ENCODE peak calls at places on chromosomes 3 and 15, in six cellular contexts. V is SK-N-SH; Q is neural progenitor cell; D is IMR-90; S is Peyer's patch; Y is CD8-positive, alpha-beta memory T cell. T is an unnamed sample. For H3K27me3 and H3K4me1, the result is how much of the 10 kb centered on the place peaks cover.

GRCh38 chr3:9730747-9731205 is 759 bp upstream of the BRPF1 start:
- DNase-seq in Q (no peak), V (no peak), Y (no peak), D (no peak), S (no peak), T (no peak)

GRCh38 chr3:134231131-134231530 is 19.5 kb downstream of the RYK start:
- DNase-seq in S (no peak), Q (no peak), V (no peak), D (no peak), Y (no peak), T (no peak)

GRCh38 chr15:75736256-75736655 is 23.6 kb upstream of the CSPG4 start:
- DNase-seq in S (no peak), Y (no peak), Q (no peak), V (no peak), D (no peak), T (no peak)

GRCh38 chr15:79329186-79329611 is 18.3 kb downstream of the TMED3 start:
- DNase-seq in D (peak), Y (no peak), V (no peak), Q (no peak), S (no peak), T (no peak)

GRCh38 chr3:12894629-12895028 is 53.3 kb upstream of the RPL32 start:
- DNase-seq in Q (no peak), V (no peak), S (no peak), Y (no peak), D (peak), T (no peak)

GRCh38 chr3:51390600-51391074 is 448 bp upstream of the RBM15B start:
- DNase-seq in V (no peak), Q (no peak), S (no peak), Y (no peak), D (no peak), T (no peak)

GRCh38 chr3:8610961-8611360 is 33.6 kb downstream of the SSUH2 start:
- DNase-seq in V (peak), D (no peak), Q (no peak), Y (no peak), S (no peak), T (no peak)

GRCh38 chr15:71093089-71094024 is 21.9 kb upstream of the THSD4 start:
- DNase-seq in D (peak), Y (no peak), S (peak), V (no peak), Q (no peak), T (no peak)

GRCh38 chr3:111156506-111156905 is 84.9 kb downstream of the NECTIN3 start:
- DNase-seq in V (no peak), D (no peak), Y (no peak), Q (no peak), S (no peak), T (no peak)

GRCh38 chr3:71254251-71254650 is 329.3 kb downstream of the FOXP1 start:
- DNase-seq in D (peak), V (no peak), Y (no peak), Q (no peak), S (no peak), T (no peak)

GRCh38 chr3:21551019-21551418 is 200.0 kb downstream of the ZNF385D start:
- DNase-seq in D (no peak), Y (no peak), S (no peak), V (peak), Q (no peak), T (no peak)

GRCh38 chr15:37375529-37375928 is 275.2 kb upstream of the MEIS2 start:
- DNase-seq in D (no peak), S (no peak), V (no peak), Q (peak), Y (no peak), T (no peak)

GRCh38 chr3:46713898-46714552 is 3.6 kb downstream of the PRSS50 start:
- DNase-seq in S (peak), Q (no peak), Y (no peak), D (no peak), V (no peak), T (no peak)

GRCh38 chr3:33392703-33393125 is 47.5 kb downstream of the UBP1 start:
- DNase-seq in S (no peak), D (peak), Y (no peak), V (no peak), Q (no peak), T (no peak)

GRCh38 chr3:46186856-46187700 is 21.0 kb downstream of the CCR1 start:
- DNase-seq in S (no peak), V (no peak), D (no peak), Q (no peak), Y (no peak), T (no peak)

GRCh38 chr3:151974067-151974466 is 100.6 kb downstream of the SUCNR1 start:
- DNase-seq in S (no peak), Y (no peak), Q (peak), V (no peak), D (peak), T (peak)

GRCh38 chr3:78880588-78881461 is 887.0 kb downstream of the ROBO1 start:
- DNase-seq in V (no peak), Y (no peak), S (no peak), D (no peak), Q (no peak), T (peak)

GRCh38 chr3:117688583-117688982 is 979.0 kb downstream of the TUSC7 start:
- DNase-seq in Q (no peak), Y (no peak), D (no peak), V (no peak), S (no peak), T (no peak)

GRCh38 chr15:60423540-60423939 is 25.8 kb upstream of the ANXA2 start:
- DNase-seq in V (no peak), S (no peak), Q (peak), Y (no peak), D (peak), T (peak)

GRCh38 chr15:70036585-70037343 is 61.0 kb downstream of the TLE3 start:
- DNase-seq in V (no peak), Y (no peak), D (no peak), Q (no peak), S (peak), T (no peak)

GRCh38 chr3:99808163-99808794 is 9.4 kb upstream of the CMSS1 start:
- DNase-seq in Q (peak), S (no peak), V (peak), D (peak), Y (peak), T (peak)

GRCh38 chr15:66089049-66089448 is 164.5 kb downstream of the MEGF11 start:
- DNase-seq in Y (no peak), S (no peak), D (no peak), Q (no peak), V (peak), T (no peak)
- H3K27me3 ChIP-seq in Y (under half), S (under half), D (under half), Q (under half), V (under half), T (under half)

DNA sequence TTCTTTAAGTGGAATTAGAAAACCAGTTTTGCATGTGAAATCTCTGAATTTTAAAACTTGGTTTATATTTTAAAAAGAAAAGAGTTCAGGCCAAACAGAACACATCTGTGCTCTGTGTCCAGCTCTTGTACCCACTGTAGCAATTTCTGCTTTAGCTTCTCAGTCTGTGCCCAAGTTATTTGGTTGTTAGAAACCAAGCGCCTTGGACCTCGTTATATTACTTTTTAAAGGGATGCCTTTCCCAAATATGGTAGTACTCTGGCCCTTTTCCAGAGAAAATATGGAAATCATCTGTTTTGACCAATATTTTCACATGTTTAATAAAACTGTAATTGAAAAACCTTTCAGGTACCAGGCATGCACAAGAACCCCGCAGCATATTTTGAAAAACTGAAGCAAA is 27.3 kb downstream of the TGFBR2 start:
- DNase-seq in S (no peak), Q (no peak), V (no peak), Y (no peak), D (no peak), T (no peak)
- H3K4me1 ChIP-seq in S (half or more), Q (under half), V (under half), Y (half or more), D (under half), T (under half)

GRCh38 chr15:92159481-92159880 is 234.2 kb upstream of the ST8SIA2 start:
- DNase-seq in Q (no peak), V (no peak), D (no peak), S (no peak), Y (no peak), T (no peak)
- H3K27me3 ChIP-seq in Q (under half), V (under half), D (under half), S (under half), Y (under half), T (under half)

GRCh38 chr15:67925182-67925581 is 85.3 kb upstream of the RNU6-1 start:
- DNase-seq in Y (no peak), D (no peak), V (no peak), S (no peak), Q (no peak), T (no peak)
- H3K4me1 ChIP-seq in Y (under half), D (under half), V (under half), S (under half), Q (under half), T (under half)

GRCh38 chr15:89745768-89746167 is 5.3 kb downstream of the MESP1 start:
- DNase-seq in V (no peak), Y (no peak), Q (no peak), D (no peak), S (no peak), T (no peak)

GRCh38 chr15:89746386-89746974 is 4.6 kb downstream of the MESP1 start:
- DNase-seq in S (no peak), Q (no peak), D (no peak), V (no peak), Y (no peak), T (no peak)

GRCh38 chr15:89743011-89743410 is 8.0 kb downstream of the MESP1 start:
- DNase-seq in S (no peak), D (no peak), V (no peak), Q (no peak), Y (no peak), T (no peak)

GRCh38 chr15:89743594-89743993 is 7.5 kb downstream of the MESP1 start:
- DNase-seq in D (no peak), Q (no peak), V (no peak), Y (no peak), S (no peak), T (no peak)

DNA sequence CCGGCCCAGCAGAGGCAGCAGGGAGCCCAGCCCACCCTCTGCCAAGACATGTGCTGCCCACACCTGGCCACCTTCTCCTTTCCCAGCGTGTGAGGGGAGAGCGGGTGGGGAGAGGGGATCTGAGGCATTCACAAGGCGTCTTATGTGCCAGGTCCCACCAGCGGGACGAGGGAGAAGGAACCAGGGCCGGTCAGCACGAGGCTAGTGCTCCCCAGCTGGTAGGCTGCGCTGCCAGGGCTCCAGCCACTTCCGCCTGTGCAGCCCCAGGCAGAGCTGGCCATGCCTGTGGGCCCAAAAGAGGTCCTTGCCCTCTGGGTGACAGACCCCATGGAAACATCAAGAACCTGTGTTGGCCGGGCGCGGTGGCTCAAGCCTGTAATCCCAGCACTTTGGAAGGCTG is 5.9 kb downstream of the MESP1 start:
- DNase-seq in V (no peak), Q (no peak), S (no peak), Y (no peak), D (no peak), T (no peak)
- H3K27me3 ChIP-seq in V (under half), Q (half or more), S (under half), Y (under half), D (under half), T (under half)

GRCh38 chr15:85584791-85585360 is 204.5 kb downstream of the AKAP13 start:
- DNase-seq in D (no peak), S (no peak), Q (no peak), Y (no peak), V (no peak), T (no peak)
- H3K4me1 ChIP-seq in D (under half), S (under half), Q (under half), Y (half or more), V (under half), T (under half)

GRCh38 chr3:195762611-195763247 is 42.0 kb downstream of the MUC20 start:
- DNase-seq in D (no peak), Y (no peak), Q (no peak), S (no peak), V (peak), T (no peak)
- H3K27me3 ChIP-seq in D (half or more), Y (under half), Q (under half), S (under half), V (under half), T (under half)

DNA sequence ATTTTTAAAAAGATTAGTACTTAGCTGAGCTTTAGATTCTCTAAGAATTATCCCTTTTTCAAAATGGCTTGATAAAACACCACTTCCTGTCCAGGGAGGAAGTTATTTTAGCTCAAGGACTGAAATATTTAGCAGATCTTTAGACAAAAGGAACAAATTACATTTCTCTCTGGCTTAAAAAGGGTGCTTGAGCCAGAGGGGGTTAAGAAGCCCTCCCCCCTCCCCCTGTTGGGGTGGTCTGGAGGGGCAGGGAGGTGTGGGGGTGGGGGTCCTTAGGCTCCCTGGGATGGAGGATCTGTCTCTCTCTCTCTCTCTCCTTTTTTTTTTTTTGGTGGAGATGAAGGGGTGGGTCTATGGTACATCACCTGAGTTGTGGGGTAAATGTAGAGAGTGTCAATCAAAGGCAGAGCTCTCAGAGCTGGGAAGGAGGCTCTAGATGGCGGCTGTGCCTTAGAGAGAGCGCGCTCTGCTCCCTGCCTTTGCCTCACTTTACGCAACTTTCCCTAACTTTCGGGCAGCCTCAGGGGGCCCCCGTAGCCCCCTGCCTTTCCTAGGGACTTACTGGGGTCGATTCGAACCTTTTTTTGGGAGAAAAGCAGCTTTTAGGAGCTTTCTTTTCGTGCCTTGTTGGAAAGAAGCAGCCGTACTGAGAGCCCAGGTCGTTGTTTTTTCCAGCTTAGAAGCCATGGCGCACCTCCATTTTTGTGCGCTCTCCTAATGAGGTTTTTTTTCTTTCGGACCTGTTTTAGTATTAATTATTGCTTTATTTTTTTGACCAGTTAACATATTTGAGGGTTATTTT is at the start of gene CHD2:
- DNase-seq in S (peak), Q (peak), V (peak), D (peak), Y (peak), T (peak)
- H3K4me1 ChIP-seq in S (under half), Q (under half), V (under half), D (under half), Y (half or more), T (under half)

GRCh38 chr15:98583758-98584157 is 64.6 kb upstream of the IGF1R start:
- DNase-seq in S (no peak), D (no peak), Y (no peak), Q (no peak), V (no peak), T (no peak)

GRCh38 chr15:98582900-98583554 is 65.3 kb upstream of the IGF1R start:
- DNase-seq in V (no peak), S (no peak), Q (no peak), D (no peak), Y (no peak), T (no peak)

GRCh38 chr15:98580577-98580976 is 67.8 kb upstream of the IGF1R start:
- DNase-seq in S (no peak), Q (peak), V (no peak), Y (no peak), D (no peak), T (no peak)

GRCh38 chr15:98586066-98586465 is 62.3 kb upstream of the IGF1R start:
- DNase-seq in Q (no peak), D (no peak), S (no peak), V (no peak), Y (peak), T (no peak)

DNA sequence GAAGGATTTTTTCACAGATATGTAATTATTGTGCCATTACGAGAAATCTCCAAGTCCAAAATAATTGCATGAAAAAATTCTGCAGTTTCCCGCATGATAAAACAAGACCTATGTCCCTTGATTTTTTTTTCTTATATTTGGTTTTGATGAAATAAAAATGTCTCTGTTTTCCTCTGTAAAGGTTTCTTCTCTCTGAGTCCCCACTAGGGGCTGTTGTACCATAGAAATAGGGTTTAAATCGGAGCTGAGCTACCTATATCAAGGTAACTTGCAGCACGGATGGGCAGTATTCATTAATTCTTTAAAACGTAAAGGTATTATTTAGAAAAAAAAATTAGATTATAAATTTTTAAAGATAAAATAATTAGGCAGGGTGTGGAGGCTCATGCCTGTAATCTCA is 66.6 kb upstream of the IGF1R start:
- DNase-seq in D (no peak), Q (no peak), S (no peak), Y (peak), V (no peak), T (no peak)
- H3K27me3 ChIP-seq in D (under half), Q (under half), S (under half), Y (under half), V (under half), T (half or more)

GRCh38 chr15:92614791-92615785 is 40.5 kb downstream of the FAM174B start:
- DNase-seq in Y (no peak), Q (no peak), D (no peak), S (peak), V (no peak), T (no peak)

GRCh38 chr15:92611995-92612745 is 43.4 kb downstream of the FAM174B start:
- DNase-seq in Q (no peak), D (no peak), S (peak), Y (no peak), V (peak), T (no peak)

GRCh38 chr15:92612891-92613290 is 42.7 kb downstream of the FAM174B start:
- DNase-seq in V (no peak), Q (no peak), D (no peak), Y (no peak), S (peak), T (no peak)

GRCh38 chr15:92613841-92614240 is 41.7 kb downstream of the FAM174B start:
- DNase-seq in Q (no peak), S (no peak), D (no peak), V (no peak), Y (no peak), T (no peak)

GRCh38 chr15:92614301-92614700 is 41.3 kb downstream of the FAM174B start:
- DNase-seq in Q (no peak), Y (no peak), S (no peak), D (no peak), V (no peak), T (no peak)
- H3K4me1 ChIP-seq in Q (under half), Y (under half), S (under half), D (under half), V (under half), T (under half)

T was measured in HAP-1.